ENCODE peak calls at places on chromosome 15, in four cellular contexts. T is astrocyte of the spinal cord, F is cardiac fibroblast, I is PC-9. D is an unnamed sample.

GRCh38 chr15:59966262-59966661 is 37.8 kb upstream of the FOXB1 start:
- DNase-seq in T (no peak), F (no peak), I (no peak), D (no peak)

GRCh38 chr15:67307156-67307555 is 52.6 kb downstream of the IQCH start:
- DNase-seq in T (peak; percentile 7), F (no peak), I (no peak), D (no peak)

GRCh38 chr15:64681424-64682024 is 93.9 kb downstream of the RBPMS2 start:
- DNase-seq in T (peak; percentile 69), F (peak; percentile 77), I (peak; percentile 54), D (peak; percentile 75)

GRCh38 chr15:64697911-64698369 is 77.4 kb downstream of the RBPMS2 start:
- DNase-seq in T (peak; percentile 42), F (no peak), I (no peak), D (no peak)

GRCh38 chr15:68551296-68551635 is 27.5 kb upstream of the CORO2B start:
- DNase-seq in T (no peak), F (no peak), I (no peak), D (no peak)

GRCh38 chr15:27820232-27820631 is 278.9 kb downstream of the OCA2 start:
- DNase-seq in T (peak; percentile 74), F (no peak), I (no peak), D (no peak)

GRCh38 chr15:85620321-85621044 is 174.2 kb downstream of the KLHL25 start:
- DNase-seq in T (peak; percentile 50), F (peak; percentile 89), I (no peak), D (peak; percentile 64)

GRCh38 chr15:53978248-53978906 is at the start of gene UNC13C:
- DNase-seq in T (no peak), F (no peak), I (no peak), D (no peak)

GRCh38 chr15:39828374-39828931 is 45.8 kb upstream of the FSIP1 start:
- DNase-seq in T (peak; percentile 83), F (peak; percentile 64), I (no peak), D (peak; percentile 31)

GRCh38 chr15:58758141-58758540 is 8.6 kb upstream of the ADAM10 start:
- DNase-seq in T (no peak), F (peak; percentile 54), I (no peak), D (no peak)

GRCh38 chr15:66670698-66671580 is 31.1 kb upstream of the SMAD6 start:
- DNase-seq in T (no peak), F (no peak), I (peak; percentile 48), D (no peak)

GRCh38 chr15:29734917-29735572 is 87.2 kb downstream of the TJP1 start:
- DNase-seq in T (peak; percentile 49), F (no peak), I (no peak), D (no peak)

GRCh38 chr15:32148833-32149555 is 118.7 kb downstream of the CHRNA7 start:
- DNase-seq in T (no peak), F (no peak), I (no peak), D (no peak)
- TF ChIP-seq CTCF in T (no peak), F (no peak), I (no peak), D (no peak)

GRCh38 chr15:82568986-82569385 is 28.7 kb upstream of the RPS17 start:
- DNase-seq in T (no peak), F (no peak), I (no peak), D (no peak)
- TF ChIP-seq CTCF in T (no peak), F (no peak), I (no peak), D (no peak)

GRCh38 chr15:77983091-77983707 is 94.3 kb downstream of the TBC1D2B start:
- DNase-seq in T (no peak), F (no peak), I (no peak), D (no peak)

GRCh38 chr15:77982127-77982490 is 95.4 kb downstream of the TBC1D2B start:
- DNase-seq in T (no peak), F (no peak), I (no peak), D (no peak)

GRCh38 chr15:77985031-77985930 is 92.2 kb downstream of the TBC1D2B start:
- DNase-seq in T (no peak), F (no peak), I (no peak), D (no peak)

GRCh38 chr15:77984446-77984861 is 93.1 kb downstream of the TBC1D2B start:
- DNase-seq in T (no peak), F (no peak), I (no peak), D (no peak)

DNA sequence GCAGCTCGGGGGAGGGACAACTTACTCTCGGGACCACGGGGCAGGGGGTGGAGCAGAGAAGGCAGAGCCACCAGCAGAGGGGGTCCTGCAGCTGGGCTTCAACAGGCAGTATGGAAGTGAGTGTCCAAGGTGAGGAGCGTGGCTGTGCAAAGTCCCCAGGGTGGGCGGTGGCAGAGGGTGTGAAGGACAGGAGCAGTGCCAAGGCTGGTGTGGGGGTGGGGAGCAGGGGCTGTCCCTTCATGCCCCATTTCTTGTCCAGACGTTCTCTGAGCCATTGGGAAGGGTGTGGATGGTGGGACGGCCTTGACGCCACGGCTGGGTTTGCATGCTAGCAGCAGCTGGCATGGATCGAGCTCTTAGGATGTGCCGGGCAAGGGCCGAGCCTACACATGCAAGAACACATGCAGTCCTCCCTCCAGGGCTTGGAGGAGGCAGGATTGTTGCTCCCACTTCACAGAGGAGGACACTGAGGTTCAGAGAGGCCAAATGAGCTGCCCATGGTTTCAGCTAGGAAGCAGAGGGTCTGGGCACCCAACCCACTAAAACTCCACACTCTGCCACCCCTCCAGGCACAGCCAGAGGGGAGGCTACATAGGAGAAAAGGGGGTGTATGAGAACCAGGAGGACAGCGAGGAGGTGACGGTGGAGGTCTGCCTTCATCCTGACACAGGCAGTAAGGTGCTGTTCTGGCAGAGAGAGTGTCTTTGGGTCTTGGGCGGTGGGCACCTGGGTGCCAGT is 93.6 kb downstream of the TBC1D2B start:
- DNase-seq in T (no peak), F (no peak), I (no peak), D (no peak)
- TF ChIP-seq CTCF in T (peak; percentile 17), F (no peak), I (no peak), D (peak; percentile 34)

GRCh38 chr15:96756656-96757055 is 426.2 kb downstream of the NR2F2 start:
- DNase-seq in T (no peak), F (no peak), I (no peak), D (no peak)
- TF ChIP-seq CTCF in T (no peak), F (no peak), I (no peak), D (no peak)

GRCh38 chr15:61051570-61052031 is 177.5 kb downstream of the RORA start:
- DNase-seq in T (peak; percentile 80), F (peak; percentile 76), I (no peak), D (peak; percentile 84)
- TF ChIP-seq CTCF in T (peak; percentile 83), F (peak; percentile 88), I (peak; percentile 64), D (peak; percentile 82)

D was measured in HFFc6.